ENCODE peak calls at places on chromosomes 6 and 20, in five cellular contexts. A is HepG2; M is fibroblast of gingiva; B is fibroblast of lung; T is stimulated activated CD8-positive, alpha-beta memory T cell treated with anti-CD3 and anti-CD28 coated beads, Interleukin-12 subunit alpha, Interleukin-12 subunit beta, amount 100 ng/mL, for 4 hours. H is an unnamed sample.

GRCh38 chr6:71533939-71534379 is 245.3 kb downstream of the OGFRL1 start:
- DNase-seq in A (peak), M (no peak), B (peak), T (no peak), H (no peak)

GRCh38 chr6:41452763-41453162 is 93.4 kb upstream of the FOXP4 start:
- DNase-seq in A (no peak), M (no peak), B (no peak), T (no peak), H (no peak)

GRCh38 chr6:75308250-75308988 is 23.8 kb upstream of the TMEM30A start:
- DNase-seq in A (no peak), M (no peak), B (peak), T (no peak), H (no peak)

GRCh38 chr6:83365931-83366330 is 64.9 kb downstream of the ME1 start:
- DNase-seq in A (no peak), M (peak), B (peak), T (no peak), H (no peak)

GRCh38 chr6:25012657-25013056 is 76.9 kb upstream of the RIPOR2 start:
- DNase-seq in A (no peak), M (peak), B (peak), T (no peak), H (no peak)

GRCh38 chr6:141117869-141118268 is 1014.9 kb upstream of the GJE1 start:
- DNase-seq in A (no peak), M (peak), B (no peak), T (no peak), H (no peak)

GRCh38 chr20:14235355-14235754 is 102.1 kb downstream of the FLRT3 start:
- DNase-seq in A (no peak), M (peak), B (peak), T (no peak), H (no peak)

GRCh38 chr6:16639689-16640480 is 121.4 kb downstream of the ATXN1 start:
- DNase-seq in A (no peak), M (peak), B (peak), T (no peak), H (no peak)

GRCh38 chr6:148251286-148251685 is 91.4 kb upstream of the SASH1 start:
- DNase-seq in A (peak), M (peak), B (peak), T (no peak), H (no peak)

GRCh38 chr6:583116-583515 is 73.8 kb downstream of the HUS1B start:
- DNase-seq in A (no peak), M (no peak), B (no peak), T (no peak), H (no peak)